ENCODE peak calls at places on chromosomes 3 and 15, in nine cellular contexts. One of them, this sample, is unnamed. For H3K9me3, the result is how much of the 10 kb centered on the place peaks cover.

GRCh38 chr15:49832421-49832980 is 211.7 kb downstream of the DTWD1 start:
- DNase-seq in GM12878: no peak
- DNase-seq in sigmoid colon: no peak
- DNase-seq in esophagus muscularis mucosa: no peak
- DNase-seq in K562: no peak
- DNase-seq in stomach: no peak
- DNase-seq in HepG2: peak
- DNase-seq in A549: no peak
- DNase-seq in H1: peak
- DNase-seq in this sample: no peak

GRCh38 chr3:149352556-149352955 is 19.1 kb upstream of the TM4SF18 start:
- DNase-seq in HepG2: peak
- DNase-seq in GM12878: no peak
- DNase-seq in K562: peak
- DNase-seq in sigmoid colon: peak
- DNase-seq in H1: peak
- DNase-seq in stomach: peak
- DNase-seq in A549: peak
- DNase-seq in esophagus muscularis mucosa: no peak
- DNase-seq in this sample: peak

GRCh38 chr3:152176998-152177397 is 91.7 kb upstream of the MBNL1 start:
- DNase-seq in GM12878: no peak
- DNase-seq in A549: no peak
- DNase-seq in esophagus muscularis mucosa: no peak
- DNase-seq in stomach: no peak
- DNase-seq in K562: no peak
- DNase-seq in H1: no peak
- DNase-seq in sigmoid colon: no peak
- DNase-seq in HepG2: no peak
- DNase-seq in this sample: no peak

GRCh38 chr3:129211345-129211744 is 27.6 kb upstream of the CNBP start:
- DNase-seq in A549: no peak
- DNase-seq in sigmoid colon: peak
- DNase-seq in esophagus muscularis mucosa: no peak
- DNase-seq in K562: no peak
- DNase-seq in HepG2: no peak
- DNase-seq in GM12878: no peak
- DNase-seq in H1: no peak
- DNase-seq in stomach: no peak
- DNase-seq in this sample: no peak

GRCh38 chr3:923161-923910 is 169.5 kb upstream of the CNTN6 start:
- DNase-seq in H1: no peak
- DNase-seq in GM12878: no peak
- DNase-seq in HepG2: no peak
- DNase-seq in stomach: no peak
- DNase-seq in K562: no peak
- DNase-seq in esophagus muscularis mucosa: no peak
- DNase-seq in sigmoid colon: no peak
- DNase-seq in A549: no peak
- DNase-seq in this sample: no peak

GRCh38 chr15:62957130-62957529 is 85.4 kb upstream of the TPM1 start:
- DNase-seq in esophagus muscularis mucosa: no peak
- DNase-seq in stomach: no peak
- DNase-seq in sigmoid colon: no peak
- DNase-seq in K562: no peak
- DNase-seq in A549: no peak
- DNase-seq in GM12878: no peak
- DNase-seq in HepG2: no peak
- DNase-seq in H1: no peak
- DNase-seq in this sample: no peak

GRCh38 chr3:117549716-117550115 is 840.1 kb downstream of the TUSC7 start:
- DNase-seq in esophagus muscularis mucosa: no peak
- DNase-seq in HepG2: no peak
- DNase-seq in stomach: no peak
- DNase-seq in H1: no peak
- DNase-seq in A549: no peak
- DNase-seq in GM12878: no peak
- DNase-seq in K562: no peak
- DNase-seq in sigmoid colon: no peak
- DNase-seq in this sample: no peak

GRCh38 chr15:66369773-66370651 is 13.5 kb upstream of the TIPIN start:
- DNase-seq in A549: peak
- DNase-seq in esophagus muscularis mucosa: no peak
- DNase-seq in K562: peak
- DNase-seq in GM12878: peak
- DNase-seq in H1: no peak
- DNase-seq in HepG2: no peak
- DNase-seq in stomach: no peak
- DNase-seq in sigmoid colon: no peak
- DNase-seq in this sample: no peak

DNA sequence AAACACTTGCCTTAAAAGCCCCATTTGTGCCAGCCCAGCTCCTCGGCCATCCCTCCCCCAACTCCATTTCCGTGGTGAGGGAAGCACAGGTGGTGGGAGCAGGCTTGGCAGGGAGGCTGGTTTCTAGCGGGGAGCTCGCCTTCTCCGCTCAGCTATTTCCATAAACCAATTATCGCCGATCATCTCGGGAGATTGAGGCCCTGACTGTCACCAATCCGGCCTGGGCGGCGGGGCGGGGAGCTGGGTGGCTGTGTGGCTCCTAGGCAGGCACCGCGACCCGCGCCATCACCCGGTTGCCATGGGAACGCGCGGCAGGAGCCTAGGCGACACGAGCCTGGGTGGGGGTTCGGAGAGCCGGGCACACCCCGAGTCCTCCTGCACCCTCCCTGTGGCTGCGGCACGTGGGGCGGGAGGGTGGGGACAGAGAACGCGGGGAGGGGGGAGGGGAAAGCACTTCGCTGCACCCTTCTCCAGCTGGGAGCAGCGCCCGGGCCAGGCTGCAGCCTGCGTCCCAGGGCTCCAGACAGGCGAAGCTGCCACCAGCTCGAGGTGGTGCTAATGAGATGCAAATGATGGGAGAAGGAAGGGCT is 9.3 kb downstream of the CCDC33 start:
- DNase-seq in A549: no peak
- DNase-seq in H1: no peak
- DNase-seq in GM12878: no peak
- DNase-seq in sigmoid colon: no peak
- DNase-seq in K562: peak
- DNase-seq in HepG2: no peak
- DNase-seq in esophagus muscularis mucosa: no peak
- DNase-seq in stomach: no peak
- DNase-seq in this sample: no peak
- TF ChIP-seq EP300 in A549: no peak
- TF ChIP-seq EP300 in H1: no peak
- TF ChIP-seq EP300 in GM12878: no peak
- TF ChIP-seq EP300 in sigmoid colon: no peak
- TF ChIP-seq EP300 in K562: no peak
- TF ChIP-seq EP300 in HepG2: no peak
- TF ChIP-seq EP300 in esophagus muscularis mucosa: no peak
- TF ChIP-seq EP300 in stomach: no peak
- TF ChIP-seq EP300 in this sample: no peak

GRCh38 chr3:58691997-58692396 is 25.4 kb upstream of the FAM3D start:
- DNase-seq in HepG2: no peak
- DNase-seq in esophagus muscularis mucosa: no peak
- DNase-seq in H1: no peak
- DNase-seq in K562: no peak
- DNase-seq in A549: no peak
- DNase-seq in GM12878: no peak
- DNase-seq in stomach: no peak
- DNase-seq in sigmoid colon: no peak
- DNase-seq in this sample: no peak

GRCh38 chr3:58690490-58690889 is 23.9 kb upstream of the FAM3D start:
- DNase-seq in stomach: no peak
- DNase-seq in A549: no peak
- DNase-seq in esophagus muscularis mucosa: no peak
- DNase-seq in H1: no peak
- DNase-seq in K562: no peak
- DNase-seq in sigmoid colon: no peak
- DNase-seq in HepG2: no peak
- DNase-seq in GM12878: no peak
- DNase-seq in this sample: no peak

GRCh38 chr3:58693929-58694850 is 27.6 kb upstream of the FAM3D start:
- DNase-seq in sigmoid colon: no peak
- DNase-seq in H1: no peak
- DNase-seq in stomach: no peak
- DNase-seq in GM12878: peak
- DNase-seq in K562: no peak
- DNase-seq in A549: no peak
- DNase-seq in HepG2: no peak
- DNase-seq in esophagus muscularis mucosa: no peak
- DNase-seq in this sample: no peak

GRCh38 chr3:58696093-58696492 is 29.5 kb upstream of the FAM3D start:
- DNase-seq in H1: no peak
- DNase-seq in sigmoid colon: no peak
- DNase-seq in esophagus muscularis mucosa: no peak
- DNase-seq in HepG2: no peak
- DNase-seq in K562: no peak
- DNase-seq in A549: no peak
- DNase-seq in GM12878: no peak
- DNase-seq in stomach: peak
- DNase-seq in this sample: no peak

DNA sequence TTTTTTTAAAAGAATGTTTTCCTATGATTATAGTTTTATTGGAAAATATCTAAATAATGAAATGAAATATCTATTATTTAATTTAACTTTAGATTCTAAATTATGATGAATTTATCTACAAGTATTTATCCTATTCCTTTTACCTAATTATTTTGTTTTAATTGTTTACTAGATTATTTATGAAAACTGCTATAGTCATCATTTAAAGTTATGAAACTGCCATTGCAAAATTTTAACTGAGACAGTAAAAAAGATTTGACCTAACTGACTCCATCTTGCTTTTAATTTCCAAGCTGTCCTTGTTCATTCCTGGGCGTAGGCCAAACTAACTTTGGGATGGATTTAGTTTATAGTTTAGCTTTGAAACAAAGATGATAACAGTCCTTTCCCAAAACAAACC is 25.9 kb upstream of the FAM3D start:
- DNase-seq in GM12878: no peak
- DNase-seq in stomach: no peak
- DNase-seq in A549: no peak
- DNase-seq in sigmoid colon: no peak
- DNase-seq in esophagus muscularis mucosa: no peak
- DNase-seq in HepG2: no peak
- DNase-seq in K562: no peak
- DNase-seq in H1: no peak
- DNase-seq in this sample: no peak
- H3K9me3 ChIP-seq in GM12878: under half
- H3K9me3 ChIP-seq in stomach: under half
- H3K9me3 ChIP-seq in A549: under half
- H3K9me3 ChIP-seq in sigmoid colon: under half
- H3K9me3 ChIP-seq in esophagus muscularis mucosa: under half
- H3K9me3 ChIP-seq in HepG2: under half
- H3K9me3 ChIP-seq in K562: under half
- H3K9me3 ChIP-seq in H1: under half
- H3K9me3 ChIP-seq in this sample: under half

GRCh38 chr15:68619303-68619698 is 40.5 kb downstream of the CORO2B start:
- DNase-seq in H1: no peak
- DNase-seq in GM12878: no peak
- DNase-seq in K562: no peak
- DNase-seq in sigmoid colon: no peak
- DNase-seq in A549: no peak
- DNase-seq in stomach: no peak
- DNase-seq in esophagus muscularis mucosa: no peak
- DNase-seq in HepG2: no peak
- DNase-seq in this sample: no peak

GRCh38 chr15:68621535-68621934 is 42.7 kb downstream of the CORO2B start:
- DNase-seq in esophagus muscularis mucosa: no peak
- DNase-seq in sigmoid colon: no peak
- DNase-seq in GM12878: no peak
- DNase-seq in stomach: no peak
- DNase-seq in HepG2: no peak
- DNase-seq in K562: no peak
- DNase-seq in A549: no peak
- DNase-seq in H1: no peak
- DNase-seq in this sample: no peak

GRCh38 chr15:68618339-68619302 is 39.8 kb downstream of the CORO2B start:
- DNase-seq in GM12878: no peak
- DNase-seq in stomach: no peak
- DNase-seq in H1: no peak
- DNase-seq in HepG2: no peak
- DNase-seq in esophagus muscularis mucosa: no peak
- DNase-seq in A549: no peak
- DNase-seq in sigmoid colon: no peak
- DNase-seq in K562: no peak
- DNase-seq in this sample: no peak

GRCh38 chr15:68623301-68623892 is 44.6 kb downstream of the CORO2B start:
- DNase-seq in sigmoid colon: no peak
- DNase-seq in A549: no peak
- DNase-seq in HepG2: no peak
- DNase-seq in K562: no peak
- DNase-seq in H1: no peak
- DNase-seq in stomach: no peak
- DNase-seq in GM12878: no peak
- DNase-seq in esophagus muscularis mucosa: no peak
- DNase-seq in this sample: no peak

GRCh38 chr15:68620721-68621528 is 42.1 kb downstream of the CORO2B start:
- DNase-seq in stomach: peak
- DNase-seq in sigmoid colon: peak
- DNase-seq in K562: no peak
- DNase-seq in esophagus muscularis mucosa: peak
- DNase-seq in H1: no peak
- DNase-seq in A549: no peak
- DNase-seq in HepG2: no peak
- DNase-seq in GM12878: no peak
- DNase-seq in this sample: peak
- TF ChIP-seq POLR2A in stomach: no peak
- TF ChIP-seq POLR2A in sigmoid colon: no peak
- TF ChIP-seq POLR2A in K562: no peak
- TF ChIP-seq POLR2A in esophagus muscularis mucosa: no peak
- TF ChIP-seq POLR2A in H1: no peak
- TF ChIP-seq POLR2A in A549: no peak
- TF ChIP-seq POLR2A in HepG2: no peak
- TF ChIP-seq POLR2A in GM12878: no peak
- TF ChIP-seq POLR2A in this sample: peak

GRCh38 chr15:91336691-91337090 is 236.6 kb downstream of the SV2B start:
- DNase-seq in stomach: no peak
- DNase-seq in GM12878: no peak
- DNase-seq in esophagus muscularis mucosa: no peak
- DNase-seq in HepG2: no peak
- DNase-seq in H1: no peak
- DNase-seq in A549: no peak
- DNase-seq in sigmoid colon: no peak
- DNase-seq in K562: no peak
- DNase-seq in this sample: no peak

GRCh38 chr15:91335702-91336101 is 235.6 kb downstream of the SV2B start:
- DNase-seq in GM12878: no peak
- DNase-seq in stomach: no peak
- DNase-seq in HepG2: no peak
- DNase-seq in A549: no peak
- DNase-seq in sigmoid colon: no peak
- DNase-seq in H1: no peak
- DNase-seq in esophagus muscularis mucosa: no peak
- DNase-seq in K562: no peak
- DNase-seq in this sample: no peak

GRCh38 chr15:91342091-91342490 is 242.0 kb downstream of the SV2B start:
- DNase-seq in sigmoid colon: no peak
- DNase-seq in A549: no peak
- DNase-seq in HepG2: no peak
- DNase-seq in esophagus muscularis mucosa: no peak
- DNase-seq in K562: no peak
- DNase-seq in GM12878: no peak
- DNase-seq in stomach: no peak
- DNase-seq in H1: no peak
- DNase-seq in this sample: no peak

GRCh38 chr15:91338763-91339162 is 238.7 kb downstream of the SV2B start:
- DNase-seq in H1: peak
- DNase-seq in K562: no peak
- DNase-seq in esophagus muscularis mucosa: no peak
- DNase-seq in sigmoid colon: no peak
- DNase-seq in GM12878: no peak
- DNase-seq in stomach: no peak
- DNase-seq in HepG2: no peak
- DNase-seq in A549: no peak
- DNase-seq in this sample: no peak
- TF ChIP-seq EP300 in H1: no peak
- TF ChIP-seq EP300 in K562: no peak
- TF ChIP-seq EP300 in esophagus muscularis mucosa: no peak
- TF ChIP-seq EP300 in sigmoid colon: no peak
- TF ChIP-seq EP300 in GM12878: no peak
- TF ChIP-seq EP300 in stomach: no peak
- TF ChIP-seq EP300 in HepG2: no peak
- TF ChIP-seq EP300 in A549: no peak
- TF ChIP-seq EP300 in this sample: no peak